ENCODE peak calls at places on chromosomes 4 and X, in five cellular contexts. T is GM23338, N is spleen, U is left ventricle myocardium inferior, L is mucosa of descending colon. D is an unnamed sample.

GRCh38 chr4:173332021-173332487 is 2.1 kb downstream of the HMGB2 start:
- DNase-seq in N (no peak), L (no peak), U (no peak), T (no peak), D (no peak)

GRCh38 chrX:22012051-22012450 is 20.1 kb upstream of the PHEX start:
- DNase-seq in L (no peak), N (no peak), U (no peak), T (no peak), D (no peak)

GRCh38 chr4:156581282-156581681 is 390.3 kb downstream of the PDGFC start:
- DNase-seq in T (no peak), N (no peak), U (no peak), L (no peak), D (no peak)

GRCh38 chr4:1547863-1548637 is 136.1 kb downstream of the FAM53A start:
- DNase-seq in T (peak; percentile 27), L (no peak), U (peak; percentile 62), N (no peak), D (peak; percentile 85)

GRCh38 chrX:53001958-53002357 is 43.6 kb upstream of the FAM156A start:
- DNase-seq in U (no peak), T (no peak), L (no peak), N (no peak), D (no peak)

GRCh38 chr4:88244821-88245579 is 39.4 kb downstream of the PPM1K start:
- DNase-seq in U (no peak), L (no peak), T (peak; percentile 20), N (peak; percentile 89), D (no peak)

GRCh38 chrX:78333521-78333920 is 6.1 kb upstream of the CYSLTR1 start:
- DNase-seq in N (no peak), U (no peak), L (no peak), T (peak; percentile 4), D (no peak)

GRCh38 chrX:129788527-129788926 is 8.8 kb downstream of the SASH3 start:
- DNase-seq in U (no peak), T (no peak), L (no peak), N (peak; percentile 62), D (no peak)

GRCh38 chr4:6229095-6229494 is 28.7 kb upstream of the JAKMIP1 start:
- DNase-seq in T (no peak), U (peak; percentile 24), N (no peak), L (no peak), D (no peak)

DNA sequence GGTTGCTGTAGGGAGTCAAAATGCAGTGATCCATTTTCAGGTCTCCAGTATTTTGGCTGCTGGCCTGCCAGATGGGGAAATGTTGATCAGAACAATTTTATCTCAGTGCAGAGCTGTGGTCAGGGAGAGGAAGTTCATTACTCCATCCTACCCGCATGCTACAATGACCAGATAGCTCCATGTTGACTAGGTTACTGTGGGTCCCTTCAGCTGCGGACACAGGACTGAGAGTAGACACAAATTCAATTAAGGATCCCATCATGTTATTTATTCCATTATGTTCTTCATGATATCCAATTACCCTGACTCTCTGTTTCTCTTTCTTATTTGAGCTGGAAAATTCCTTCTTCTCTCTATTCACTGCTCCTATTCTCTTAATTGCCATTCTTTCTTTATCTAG is 16.3 kb downstream of the SYNPO2 start:
- DNase-seq in N (no peak), T (no peak), U (no peak), L (no peak), D (no peak)
- H3K4me1 ChIP-seq in N (peaks cover 6% of the 10 kb centered on the region), T (no peaks in the 10 kb centered on the region), U (peaks cover 90% of the 10 kb centered on the region), L (no peaks in the 10 kb centered on the region), D (peaks cover 5% of the 10 kb centered on the region)

GRCh38 chrX:13007519-13008188 is 32.7 kb downstream of the TMSB4X start:
- DNase-seq in L (no peak), N (no peak), U (no peak), T (no peak), D (no peak)
- H3K4me1 ChIP-seq in L (peaks cover 4% of the 10 kb centered on the region), N (peaks cover 50% of the 10 kb centered on the region), U (peaks cover 9% of the 10 kb centered on the region), T (peaks cover 4% of the 10 kb centered on the region), D (no peaks in the 10 kb centered on the region)

GRCh38 chr4:10175626-10176025 is 59.0 kb upstream of the WDR1 start:
- DNase-seq in L (no peak), N (no peak), U (no peak), T (no peak), D (no peak)
- H3K4me1 ChIP-seq in L (peaks cover 3% of the 10 kb centered on the region), N (no peaks in the 10 kb centered on the region), U (peaks cover 58% of the 10 kb centered on the region), T (no peaks in the 10 kb centered on the region), D (peaks cover 16% of the 10 kb centered on the region)

DNA sequence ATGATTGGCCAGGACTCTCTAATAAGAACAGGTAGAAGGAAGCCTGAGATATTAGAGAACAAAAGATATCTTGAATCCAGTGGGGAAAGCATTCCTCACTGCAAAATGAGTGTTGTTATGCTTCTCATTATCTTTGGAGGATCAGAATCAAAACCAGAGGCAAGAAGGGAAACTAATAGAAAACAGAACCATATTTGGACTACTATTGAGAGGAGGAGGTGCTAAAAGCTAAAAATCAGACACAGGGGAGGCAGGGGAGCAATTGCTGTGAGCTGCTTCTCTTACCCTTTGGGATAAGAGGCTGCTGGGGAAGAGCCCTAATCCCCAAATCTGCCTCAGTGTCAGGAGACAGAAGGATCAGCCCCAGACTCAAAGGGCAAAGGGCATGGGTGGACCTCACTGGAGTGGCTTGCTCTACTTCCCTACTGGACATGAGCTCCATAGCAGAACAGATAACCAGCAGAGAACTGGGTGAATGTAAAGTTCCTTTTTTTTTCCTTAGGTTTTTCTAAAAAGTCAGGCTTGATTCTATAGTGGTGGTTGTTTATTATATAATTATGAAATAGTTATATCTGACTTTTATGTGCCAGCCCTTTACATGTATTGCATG is 60.1 kb downstream of the SEPTIN11 start:
- DNase-seq in L (no peak), U (no peak), T (no peak), N (no peak), D (no peak)
- H3K4me1 ChIP-seq in L (peaks cover 4% of the 10 kb centered on the region), U (peaks cover 53% of the 10 kb centered on the region), T (peaks cover 58% of the 10 kb centered on the region), N (peaks cover 16% of the 10 kb centered on the region), D (peaks cover 8% of the 10 kb centered on the region)

DNA sequence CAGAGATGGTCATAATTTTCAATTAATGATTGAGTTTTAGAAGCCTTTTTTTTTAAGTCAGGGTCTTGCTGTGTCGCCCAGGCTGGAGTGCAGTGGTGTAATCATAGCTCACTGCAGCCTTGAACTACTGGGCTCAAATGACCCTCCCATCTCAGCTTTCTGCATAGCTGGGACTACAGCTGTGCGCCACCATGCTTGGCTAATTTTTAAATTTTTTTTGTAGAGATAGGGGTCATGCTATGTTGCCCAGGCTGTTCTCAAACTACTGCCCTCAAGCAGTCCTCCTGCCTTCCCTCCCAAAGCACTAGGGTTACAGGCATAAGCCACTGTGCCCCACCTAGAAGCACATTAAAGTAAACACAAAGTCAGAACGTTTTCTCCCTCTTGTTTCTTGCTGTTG is 51.7 kb downstream of the HTT-AS start:
- DNase-seq in U (no peak), N (peak; percentile 8), L (no peak), T (no peak), D (no peak)
- H3K4me1 ChIP-seq in U (no peaks in the 10 kb centered on the region), N (no peaks in the 10 kb centered on the region), L (no peaks in the 10 kb centered on the region), T (no peaks in the 10 kb centered on the region), D (no peaks in the 10 kb centered on the region)

DNA sequence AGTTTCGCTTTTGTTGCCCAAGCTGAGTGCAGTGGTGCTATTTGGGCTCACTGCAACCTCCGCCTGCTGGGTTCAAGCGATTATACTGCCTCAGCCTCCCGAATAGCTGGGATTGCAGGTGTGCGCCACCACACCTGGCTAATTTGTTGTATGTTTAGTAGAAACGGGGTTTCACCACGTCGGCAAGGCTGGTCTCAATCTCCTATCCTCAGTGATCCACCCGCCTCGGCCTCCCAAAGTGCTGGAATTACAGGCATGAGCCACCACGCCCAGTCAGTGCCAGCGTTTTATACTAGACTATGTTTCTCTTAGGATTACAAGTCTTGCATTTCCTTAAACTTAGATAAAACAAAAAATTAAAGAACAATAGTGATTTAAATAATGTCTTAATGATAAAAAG is 13.0 kb downstream of the KLF3 start:
- DNase-seq in U (no peak), L (peak; percentile 65), T (no peak), N (no peak), D (no peak)
- H3K4me1 ChIP-seq in U (peaks cover 100% of the 10 kb centered on the region), L (peaks cover 66% of the 10 kb centered on the region), T (peaks cover 43% of the 10 kb centered on the region), N (peaks cover 96% of the 10 kb centered on the region), D (peaks cover 40% of the 10 kb centered on the region)

DNA sequence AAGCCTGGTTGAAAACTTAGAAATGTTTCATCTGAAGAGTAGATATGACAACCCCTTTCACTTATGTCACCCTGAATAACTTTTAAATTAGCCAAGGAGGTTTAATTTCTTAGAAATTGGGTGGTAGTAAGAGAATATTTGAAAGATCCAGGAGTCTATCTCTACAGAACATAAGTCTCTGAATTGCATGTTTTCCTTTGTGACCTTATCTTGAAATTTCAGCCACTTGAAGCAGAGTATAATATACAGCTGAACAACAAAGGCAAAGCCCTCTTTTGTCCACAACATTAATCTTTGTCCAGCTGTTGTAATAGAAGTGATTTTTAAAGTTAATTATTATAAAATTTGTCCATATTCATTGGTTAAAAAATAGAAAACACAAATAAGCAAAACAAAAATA is 49.4 kb downstream of the TMEM154 start:
- DNase-seq in T (no peak), L (no peak), N (no peak), U (no peak), D (no peak)
- H3K4me1 ChIP-seq in T (peaks cover 10% of the 10 kb centered on the region), L (no peaks in the 10 kb centered on the region), N (no peaks in the 10 kb centered on the region), U (no peaks in the 10 kb centered on the region), D (no peaks in the 10 kb centered on the region)

DNA sequence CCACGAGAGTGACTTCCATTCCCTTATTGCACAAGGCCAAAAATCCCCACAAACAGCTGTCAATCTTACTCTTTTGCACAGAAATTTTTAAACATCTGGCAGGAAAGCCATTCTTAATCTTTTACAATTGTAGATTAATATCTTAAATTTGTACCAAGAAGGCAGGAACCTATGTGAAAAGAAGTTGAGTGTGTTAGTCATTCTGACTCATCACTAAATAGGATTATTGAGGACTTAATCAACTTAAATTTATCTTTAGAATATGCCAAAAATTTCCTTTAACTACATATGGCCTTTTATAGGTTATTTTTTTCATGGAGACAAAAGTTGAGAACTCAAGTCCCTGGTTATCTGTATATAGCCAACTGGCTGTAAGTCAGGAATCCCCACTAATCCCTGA is 49.0 kb upstream of the VEGFC start:
- DNase-seq in L (no peak), U (no peak), N (no peak), T (no peak), D (no peak)
- H3K4me1 ChIP-seq in L (no peaks in the 10 kb centered on the region), U (no peaks in the 10 kb centered on the region), N (no peaks in the 10 kb centered on the region), T (peaks cover 5% of the 10 kb centered on the region), D (no peaks in the 10 kb centered on the region)

GRCh38 chr4:128384091-128384520 is 96.5 kb upstream of the PGRMC2 start:
- DNase-seq in T (no peak), L (no peak), U (no peak), N (no peak), D (no peak)
- H3K4me1 ChIP-seq in T (peaks cover 16% of the 10 kb centered on the region), L (no peaks in the 10 kb centered on the region), U (peaks cover 45% of the 10 kb centered on the region), N (no peaks in the 10 kb centered on the region), D (peaks cover 10% of the 10 kb centered on the region)

D was measured in kidney.